ENCODE peak calls at places on chromosome 16, in nine cellular contexts. C is stomach, R is epithelial cell of proximal tubule, Q is HL-60, U is ovary, V is astrocyte of the spinal cord, O is fibroblast of mammary gland, L is neural crest cell, N is GM12864. T is an unnamed sample.
A peak's percentile ranks its signal among the peaks of the same experiment; 100 is the strongest.

GRCh38 chr16:84766978-84767773 is 52.6 kb upstream of the CRISPLD2 start:
- DNase-seq in C (no peak), R (no peak), Q (no peak), U (no peak), V (no peak), O (no peak), L (no peak), N (no peak), T (no peak)

GRCh38 chr16:56354016-56354415 is 71.3 kb downstream of the AMFR start:
- DNase-seq in C (peak; percentile 7), R (no peak), Q (no peak), U (peak; percentile 6), V (no peak), O (no peak), L (no peak), N (no peak), T (peak; percentile 29)

GRCh38 chr16:10667239-10667638 is 27.5 kb downstream of the TEKT5 start:
- DNase-seq in C (no peak), R (no peak), Q (no peak), U (no peak), V (no peak), O (no peak), L (no peak), N (no peak), T (no peak)

GRCh38 chr16:55018881-55019280 is 88.2 kb downstream of the IRX5 start:
- DNase-seq in C (no peak), R (no peak), Q (no peak), U (no peak), V (no peak), O (no peak), L (no peak), N (no peak), T (no peak)

GRCh38 chr16:12111819-12112218 is 135.3 kb downstream of the SNX29 start:
- DNase-seq in C (no peak), R (no peak), Q (no peak), U (no peak), V (no peak), O (no peak), L (no peak), N (no peak), T (no peak)

GRCh38 chr16:11229432-11229831 is 26.6 kb downstream of the SOCS1 start:
- DNase-seq in C (no peak), R (no peak), Q (no peak), U (no peak), V (no peak), O (no peak), L (no peak), N (no peak), T (no peak)

GRCh38 chr16:66964049-66964448 is 3.0 kb downstream of the CES3 start:
- DNase-seq in C (no peak), R (no peak), Q (no peak), U (no peak), V (no peak), O (no peak), L (no peak), N (no peak), T (no peak)

GRCh38 chr16:54503436-54503835 is 216.8 kb upstream of the IRX3 start:
- DNase-seq in C (no peak), R (no peak), Q (no peak), U (no peak), V (no peak), O (no peak), L (no peak), N (no peak), T (no peak)

GRCh38 chr16:76670125-76670857 is 393.1 kb downstream of the CNTNAP4 start:
- DNase-seq in C (no peak), R (no peak), Q (no peak), U (no peak), V (no peak), O (no peak), L (no peak), N (no peak), T (no peak)

GRCh38 chr16:11992594-11993524 is 16.3 kb downstream of the SNX29 start:
- DNase-seq in C (no peak), R (no peak), Q (no peak), U (no peak), V (no peak), O (no peak), L (no peak), N (no peak), T (no peak)

GRCh38 chr16:31453255-31454204 is 5.8 kb upstream of the ARMC5 start:
- DNase-seq in C (no peak), R (no peak), Q (no peak), U (peak; percentile 76), V (peak; percentile 26), O (peak; percentile 60), L (no peak), N (no peak), T (no peak)

GRCh38 chr16:20744922-20745440 is 3.4 kb upstream of the THUMPD1 start:
- DNase-seq in C (no peak), R (no peak), Q (peak; percentile 63), U (no peak), V (no peak), O (no peak), L (no peak), N (no peak), T (no peak)

GRCh38 chr16:20740007-20740883 is 1.4 kb downstream of the THUMPD1 start:
- DNase-seq in C (no peak), R (no peak), Q (peak; percentile 42), U (no peak), V (peak; percentile 5), O (peak; percentile 12), L (no peak), N (no peak), T (no peak)

GRCh38 chr16:20743591-20743990 is 2.0 kb upstream of the THUMPD1 start:
- DNase-seq in C (no peak), R (no peak), Q (no peak), U (no peak), V (no peak), O (no peak), L (no peak), N (no peak), T (no peak)

GRCh38 chr16:20740901-20741491 is 622 bp downstream of the THUMPD1 start:
- DNase-seq in C (peak; percentile 95), R (no peak), Q (peak; percentile 85), U (peak; percentile 92), V (peak; percentile 75), O (peak; percentile 74), L (peak; percentile 74), N (peak; percentile 60), T (peak; percentile 90)

DNA sequence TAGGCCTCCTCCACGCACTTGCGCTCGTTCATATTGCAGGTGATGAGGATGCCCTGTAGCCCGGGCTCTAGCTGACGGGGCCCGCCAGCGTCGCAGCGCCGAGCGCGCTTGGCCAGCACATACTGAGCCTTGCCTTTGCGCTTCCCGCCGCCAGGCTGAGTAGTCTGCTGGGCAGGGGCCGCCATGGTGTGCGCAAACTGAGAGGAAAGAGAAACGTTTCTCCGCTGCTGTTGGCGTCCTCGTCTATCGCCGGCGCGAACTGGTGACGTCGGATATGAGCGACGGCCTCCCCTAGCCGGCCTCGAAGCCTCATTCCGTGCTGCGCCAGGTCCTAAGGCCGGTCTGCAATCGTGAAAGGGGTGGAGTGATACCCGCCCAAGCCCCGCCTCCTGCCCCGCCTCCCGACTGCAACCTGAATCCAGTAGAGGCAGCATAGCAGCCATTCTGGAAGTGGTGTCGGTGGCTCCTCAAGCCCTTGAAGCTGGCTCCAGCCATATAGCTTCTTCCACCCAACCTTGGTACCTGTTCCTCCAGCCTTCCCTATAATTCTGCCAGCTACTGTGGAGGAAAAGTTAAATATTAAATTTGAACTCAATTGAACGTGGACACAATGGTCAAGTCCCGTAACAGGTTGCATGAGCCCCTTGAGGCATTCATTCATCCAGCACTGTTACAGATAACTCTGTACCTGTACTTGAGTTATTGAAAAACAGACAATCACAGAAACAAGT is at the start of gene THUMPD1:
- DNase-seq in C (peak; percentile 98), R (peak; percentile 61), Q (peak; percentile 98), U (peak; percentile 97), V (peak; percentile 96), O (peak; percentile 94), L (peak; percentile 91), N (peak; percentile 87), T (peak; percentile 97)
- TF ChIP-seq CTCF in C (no peak), R (peak; percentile 25), Q (no peak), U (peak; percentile 35), V (peak; percentile 11), O (no peak), L (no peak), N (peak; percentile 18), T (no peak)

GRCh38 chr16:5008311-5008731 is 25.4 kb downstream of the NAGPA start:
- DNase-seq in C (no peak), R (no peak), Q (no peak), U (no peak), V (no peak), O (no peak), L (no peak), N (no peak), T (no peak)

GRCh38 chr16:5007256-5007655 is 26.5 kb downstream of the NAGPA start:
- DNase-seq in C (no peak), R (no peak), Q (no peak), U (no peak), V (no peak), O (no peak), L (no peak), N (no peak), T (no peak)

GRCh38 chr16:5012887-5013286 is 20.8 kb downstream of the NAGPA start:
- DNase-seq in C (no peak), R (no peak), Q (no peak), U (no peak), V (no peak), O (no peak), L (no peak), N (no peak), T (no peak)

GRCh38 chr16:5011637-5012036 is 22.1 kb downstream of the NAGPA start:
- DNase-seq in C (no peak), R (no peak), Q (no peak), U (no peak), V (no peak), O (no peak), L (no peak), N (no peak), T (no peak)

GRCh38 chr16:5010576-5011329 is 23.0 kb downstream of the NAGPA start:
- DNase-seq in C (no peak), R (no peak), Q (no peak), U (no peak), V (no peak), O (no peak), L (no peak), N (no peak), T (no peak)
- TF ChIP-seq CTCF in C (no peak), R (no peak), Q (no peak), U (no peak), V (no peak), O (no peak), L (no peak), N (peak; percentile 16), T (no peak)

GRCh38 chr16:71648921-71649320 is 22.9 kb downstream of the MARVELD3 start:
- DNase-seq in C (no peak), R (no peak), Q (no peak), U (no peak), V (no peak), O (peak; percentile 7), L (no peak), N (no peak), T (no peak)
- TF ChIP-seq CTCF in C (no peak), R (peak; percentile 65), Q (peak; percentile 14), U (no peak), V (peak; percentile 55), O (peak; percentile 46), L (peak; percentile 39), N (peak; percentile 60), T (no peak)

GRCh38 chr16:8199390-8199789 is 390.9 kb downstream of the TMEM114 start:
- DNase-seq in C (no peak), R (no peak), Q (no peak), U (no peak), V (no peak), O (no peak), L (no peak), N (no peak), T (no peak)

GRCh38 chr16:8194795-8195194 is 395.5 kb downstream of the TMEM114 start:
- DNase-seq in C (no peak), R (no peak), Q (no peak), U (no peak), V (no peak), O (no peak), L (peak; percentile 23), N (no peak), T (no peak)
- TF ChIP-seq CTCF in C (no peak), R (peak; percentile 17), Q (peak; percentile 14), U (no peak), V (no peak), O (no peak), L (peak; percentile 58), N (peak; percentile 32), T (peak; percentile 31)

T was measured in dorsolateral prefrontal cortex.